ENCODE peak calls at places on chromosomes 4 and X, in four cellular contexts. J is HepG2, L is WTC11, F is K562. M is an unnamed sample.
A peak's percentile ranks its signal among the peaks of the same experiment; 100 is the strongest.

GRCh38 chrX:103276581-103277002 is at the start of gene TCEAL5:
- DNase-seq in J (no peak), L (no peak), F (no peak), M (no peak)

GRCh38 chr4:148315049-148315448 is 127.2 kb downstream of the NR3C2 start:
- DNase-seq in J (no peak), L (no peak), F (no peak), M (no peak)

GRCh38 chrX:40581333-40581910 is 652 bp downstream of the ATP6AP2 start:
- DNase-seq in J (no peak), L (no peak), F (no peak), M (no peak)

GRCh38 chr4:7335363-7336066 is 99.2 kb downstream of the PSAPL1 start:
- DNase-seq in J (peak; percentile 36), L (peak; percentile 91), F (peak; percentile 73), M (peak; percentile 1)

GRCh38 chr4:149927514-149927913 is 111.9 kb upstream of the IQCM start:
- DNase-seq in J (no peak), L (no peak), F (no peak), M (no peak)

GRCh38 chrX:44748014-44748413 is 95.8 kb upstream of the DUSP21 start:
- DNase-seq in J (no peak), L (no peak), F (no peak), M (no peak)

GRCh38 chr4:1347410-1347864 is 429 bp downstream of the UVSSA start:
- DNase-seq in J (peak; percentile 50), L (peak; percentile 64), F (no peak), M (no peak)

GRCh38 chrX:136754641-136755040 is 26.1 kb downstream of the ARHGEF6 start:
- DNase-seq in J (no peak), L (no peak), F (no peak), M (no peak)

GRCh38 chr4:87270144-87270543 is 49.7 kb upstream of the KLHL8 start:
- DNase-seq in J (peak; percentile 62), L (peak; percentile 13), F (peak; percentile 16), M (no peak)

GRCh38 chr4:167903291-167903721 is 189.0 kb upstream of the ANXA10 start:
- DNase-seq in J (no peak), L (no peak), F (no peak), M (no peak)

GRCh38 chr4:53196872-53197759 is 168.7 kb downstream of the SCFD2 start:
- DNase-seq in J (peak; percentile 65), L (no peak), F (peak; percentile 54), M (peak; percentile 44)

GRCh38 chr4:41709844-41710481 is 38.6 kb downstream of the PHOX2B start:
- DNase-seq in J (no peak), L (no peak), F (no peak), M (no peak)

GRCh38 chrX:17697191-17697590 is 40.1 kb upstream of the SCML1 start:
- DNase-seq in J (peak; percentile 56), L (no peak), F (no peak), M (no peak)

GRCh38 chr4:10762541-10762940 is 78.0 kb upstream of the CLNK start:
- DNase-seq in J (no peak), L (no peak), F (no peak), M (no peak)

GRCh38 chr4:25061602-25062001 is 30.9 kb upstream of the LGI2 start:
- DNase-seq in J (no peak), L (no peak), F (no peak), M (no peak)

GRCh38 chrX:64850371-64851082 is 125.7 kb downstream of the ZC4H2 start:
- DNase-seq in J (no peak), L (no peak), F (no peak), M (no peak)

GRCh38 chrX:139126493-139126892 is 404.0 kb upstream of the F9 start:
- DNase-seq in J (peak; percentile 12), L (peak; percentile 37), F (peak; percentile 64), M (no peak)

GRCh38 chrX:104156630-104157529 is at the start of gene SLC25A53:
- DNase-seq in J (peak; percentile 70), L (peak; percentile 76), F (peak; percentile 70), M (peak; percentile 69)

GRCh38 chr4:98653890-98654867 is 4.2 kb downstream of the TSPAN5 start:
- DNase-seq in J (no peak), L (no peak), F (no peak), M (no peak)

GRCh38 chrX:19513383-19513782 is 1.9 kb downstream of the MAP3K15 start:
- DNase-seq in J (peak; percentile 53), L (peak; percentile 12), F (no peak), M (no peak)

GRCh38 chr4:3766207-3766790 is at the start of gene ADRA2C:
- DNase-seq in J (peak; percentile 20), L (no peak), F (peak; percentile 74), M (no peak)

GRCh38 chrX:53223955-53224859 is 800 bp downstream of the KDM5C start:
- DNase-seq in J (peak; percentile 13), L (peak; percentile 19), F (peak; percentile 46), M (no peak)

GRCh38 chr4:54677853-54678650 is 20.3 kb downstream of the KIT start:
- DNase-seq in J (no peak), L (no peak), F (no peak), M (no peak)

GRCh38 chr4:4658051-4658450 is 116.2 kb upstream of the STX18 start:
- DNase-seq in J (no peak), L (no peak), F (no peak), M (no peak)

GRCh38 chr4:33625762-33626161 is 2618.6 kb downstream of the ARAP2 start:
- DNase-seq in J (no peak), L (no peak), F (no peak), M (no peak)

GRCh38 chr4:113881256-113881655 is 98.2 kb downstream of the ARSJ start:
- DNase-seq in J (no peak), L (no peak), F (no peak), M (no peak)

GRCh38 chr4:141134586-141134985 is 1.3 kb upstream of the RNF150 start:
- DNase-seq in J (no peak), L (no peak), F (no peak), M (no peak)

GRCh38 chr4:20323991-20324390 is 72.3 kb downstream of the SLIT2 start:
- DNase-seq in J (no peak), L (no peak), F (no peak), M (no peak)

GRCh38 chr4:13413719-13414437 is 70.3 kb downstream of the RAB28 start:
- DNase-seq in J (no peak), L (no peak), F (no peak), M (no peak)

GRCh38 chr4:139582044-139582443 is 26.0 kb upstream of the SETD7 start:
- DNase-seq in J (no peak), L (no peak), F (no peak), M (no peak)

GRCh38 chrX:46961574-46962279 is 49.5 kb downstream of the JADE3 start:
- DNase-seq in J (no peak), L (no peak), F (no peak), M (no peak)

GRCh38 chr4:107034091-107034698 is 1.9 kb downstream of the DKK2 start:
- DNase-seq in J (peak; percentile 16), L (peak; percentile 63), F (no peak), M (no peak)

GRCh38 chrX:132714913-132715312 is 226.1 kb upstream of the MBNL3 start:
- DNase-seq in J (no peak), L (no peak), F (no peak), M (no peak)
- TF ChIP-seq NR2C2 in J (no peak), L (no peak), F (no peak), M (no peak)

DNA sequence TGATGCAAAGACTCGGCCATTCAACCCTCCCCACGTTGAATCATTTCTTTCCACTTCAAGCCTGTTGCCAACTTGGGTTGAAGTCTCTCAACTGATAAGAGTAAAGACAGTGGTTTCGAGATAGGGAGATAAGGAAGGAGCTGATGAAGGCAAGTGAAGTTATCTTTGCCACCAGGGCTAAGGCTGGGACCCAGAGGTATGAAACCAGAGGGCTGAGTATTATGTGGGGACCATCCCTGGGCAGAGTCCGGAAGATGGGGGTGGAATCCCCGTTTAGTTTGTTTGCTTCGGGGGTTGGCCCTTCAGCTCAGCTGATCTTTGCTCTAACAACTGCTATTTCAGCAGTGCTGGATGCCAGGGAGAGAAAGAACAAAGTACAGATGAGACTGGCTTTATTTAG is 2.3 kb upstream of the XPNPEP2 start:
- DNase-seq in J (peak; percentile 39), L (no peak), F (no peak), M (no peak)
- TF ChIP-seq NR2C2 in J (no peak), L (no peak), F (no peak), M (no peak)

GRCh38 chr4:26826721-26827120 is 33.9 kb upstream of the STIM2 start:
- DNase-seq in J (no peak), L (no peak), F (no peak), M (peak; percentile 72)
- TF ChIP-seq NR2C2 in J (no peak), L (no peak), F (no peak), M (no peak)

GRCh38 chr4:138330531-138330930 is 88.4 kb upstream of the SLC7A11 start:
- DNase-seq in J (no peak), L (no peak), F (no peak), M (no peak)
- TF ChIP-seq NR2C2 in J (no peak), L (no peak), F (no peak), M (no peak)

GRCh38 chr4:55733874-55734437 is 85.6 kb upstream of the EXOC1L start:
- DNase-seq in J (peak; percentile 8), L (no peak), F (peak; percentile 53), M (no peak)
- TF ChIP-seq NR2C2 in J (no peak), L (no peak), F (no peak), M (no peak)

GRCh38 chr4:74376888-74377483 is 12.0 kb downstream of the EREG start:
- DNase-seq in J (peak; percentile 45), L (no peak), F (peak; percentile 28), M (no peak)
- TF ChIP-seq NR2C2 in J (no peak), L (no peak), F (no peak), M (no peak)

GRCh38 chrX:15529165-15529564 is 28.6 kb downstream of the BMX start:
- DNase-seq in J (no peak), L (no peak), F (no peak), M (no peak)

GRCh38 chrX:15522464-15522863 is 21.9 kb downstream of the BMX start:
- DNase-seq in J (no peak), L (no peak), F (no peak), M (no peak)

GRCh38 chrX:15523088-15523487 is 22.5 kb downstream of the BMX start:
- DNase-seq in J (no peak), L (no peak), F (no peak), M (no peak)

GRCh38 chrX:15524417-15524816 is 23.8 kb downstream of the BMX start:
- DNase-seq in J (no peak), L (no peak), F (no peak), M (no peak)

GRCh38 chrX:15525664-15526416 is 25.2 kb downstream of the BMX start:
- DNase-seq in J (no peak), L (no peak), F (no peak), M (no peak)
- TF ChIP-seq NR2C2 in J (no peak), L (no peak), F (no peak), M (no peak)

M was measured in GM12878.